ENCODE peak calls at places on chromosome 17, in nine cellular contexts. One of them, this sample, is unnamed.

GRCh38 chr17:77744268-77744988 is 214.1 kb upstream of the TNRC6C start:
- DNase-seq in SK-N-SH: no peak
- DNase-seq in HL-60: no peak
- DNase-seq in GM12878: no peak
- DNase-seq in Panc1: no peak
- DNase-seq in HCT116: no peak
- DNase-seq in GM23338: no peak
- DNase-seq in HepG2: no peak
- DNase-seq in K562: no peak
- DNase-seq in this sample: no peak

GRCh38 chr17:5715478-5715877 is 131.2 kb upstream of the NLRP1 start:
- DNase-seq in HL-60: peak
- DNase-seq in GM12878: no peak
- DNase-seq in GM23338: no peak
- DNase-seq in SK-N-SH: no peak
- DNase-seq in K562: no peak
- DNase-seq in Panc1: no peak
- DNase-seq in HepG2: no peak
- DNase-seq in HCT116: no peak
- DNase-seq in this sample: no peak

GRCh38 chr17:45578516-45579455 is 88.3 kb upstream of the PLEKHM1 start:
- DNase-seq in SK-N-SH: no peak
- DNase-seq in GM12878: no peak
- DNase-seq in HepG2: no peak
- DNase-seq in Panc1: no peak
- DNase-seq in K562: peak
- DNase-seq in HL-60: no peak
- DNase-seq in GM23338: peak
- DNase-seq in HCT116: no peak
- DNase-seq in this sample: peak

GRCh38 chr17:80426671-80427326 is 11.8 kb downstream of the ENDOV start:
- DNase-seq in HL-60: peak
- DNase-seq in GM23338: peak
- DNase-seq in GM12878: peak
- DNase-seq in HCT116: peak
- DNase-seq in HepG2: peak
- DNase-seq in SK-N-SH: peak
- DNase-seq in Panc1: peak
- DNase-seq in K562: peak
- DNase-seq in this sample: peak

GRCh38 chr17:61285483-61286320 is 113.9 kb upstream of the TBX2 start:
- DNase-seq in Panc1: no peak
- DNase-seq in HepG2: no peak
- DNase-seq in GM23338: peak
- DNase-seq in HCT116: no peak
- DNase-seq in HL-60: no peak
- DNase-seq in SK-N-SH: no peak
- DNase-seq in K562: no peak
- DNase-seq in GM12878: no peak
- DNase-seq in this sample: no peak

GRCh38 chr17:33038740-33039139 is 47.1 kb downstream of the SPACA3 start:
- DNase-seq in HCT116: peak
- DNase-seq in K562: peak
- DNase-seq in HepG2: no peak
- DNase-seq in GM12878: no peak
- DNase-seq in HL-60: no peak
- DNase-seq in GM23338: peak
- DNase-seq in SK-N-SH: peak
- DNase-seq in Panc1: no peak
- DNase-seq in this sample: peak

GRCh38 chr17:33403194-33403593 is 110.1 kb upstream of the ASIC2 start:
- DNase-seq in Panc1: no peak
- DNase-seq in GM23338: no peak
- DNase-seq in K562: no peak
- DNase-seq in HCT116: no peak
- DNase-seq in GM12878: no peak
- DNase-seq in SK-N-SH: peak
- DNase-seq in HL-60: no peak
- DNase-seq in HepG2: no peak
- DNase-seq in this sample: no peak

GRCh38 chr17:77501101-77501566 is 360.4 kb downstream of the SEC14L1 start:
- DNase-seq in GM23338: peak
- DNase-seq in SK-N-SH: peak
- DNase-seq in HCT116: no peak
- DNase-seq in HL-60: no peak
- DNase-seq in K562: peak
- DNase-seq in GM12878: no peak
- DNase-seq in HepG2: peak
- DNase-seq in Panc1: no peak
- DNase-seq in this sample: peak

GRCh38 chr17:77863814-77864161 is 94.7 kb upstream of the TNRC6C start:
- DNase-seq in SK-N-SH: peak
- DNase-seq in HepG2: peak
- DNase-seq in GM23338: no peak
- DNase-seq in K562: peak
- DNase-seq in HCT116: no peak
- DNase-seq in GM12878: no peak
- DNase-seq in HL-60: peak
- DNase-seq in Panc1: no peak
- DNase-seq in this sample: no peak

GRCh38 chr17:41650794-41651624 is 26.6 kb upstream of the KRT17 start:
- DNase-seq in HepG2: no peak
- DNase-seq in K562: no peak
- DNase-seq in GM12878: no peak
- DNase-seq in GM23338: no peak
- DNase-seq in HCT116: no peak
- DNase-seq in HL-60: no peak
- DNase-seq in SK-N-SH: no peak
- DNase-seq in Panc1: no peak
- DNase-seq in this sample: no peak

GRCh38 chr17:21252875-21253645 is at the start of gene NATD1:
- DNase-seq in GM23338: peak
- DNase-seq in HL-60: peak
- DNase-seq in GM12878: no peak
- DNase-seq in HCT116: peak
- DNase-seq in Panc1: no peak
- DNase-seq in SK-N-SH: peak
- DNase-seq in K562: peak
- DNase-seq in HepG2: peak
- DNase-seq in this sample: peak

GRCh38 chr17:13647551-13647950 is 45.8 kb upstream of the HS3ST3A1 start:
- DNase-seq in HepG2: no peak
- DNase-seq in GM12878: no peak
- DNase-seq in HL-60: no peak
- DNase-seq in Panc1: no peak
- DNase-seq in GM23338: no peak
- DNase-seq in K562: no peak
- DNase-seq in HCT116: no peak
- DNase-seq in SK-N-SH: no peak
- DNase-seq in this sample: no peak

GRCh38 chr17:14198013-14198412 is 38.6 kb downstream of the CDRT15 start:
- DNase-seq in Panc1: no peak
- DNase-seq in GM12878: no peak
- DNase-seq in GM23338: peak
- DNase-seq in K562: no peak
- DNase-seq in HepG2: no peak
- DNase-seq in HCT116: no peak
- DNase-seq in HL-60: no peak
- DNase-seq in SK-N-SH: peak
- DNase-seq in this sample: no peak

GRCh38 chr17:78946631-78947030 is 21.4 kb upstream of the TIMP2 start:
- DNase-seq in HL-60: peak
- DNase-seq in K562: no peak
- DNase-seq in SK-N-SH: no peak
- DNase-seq in Panc1: no peak
- DNase-seq in GM23338: no peak
- DNase-seq in HCT116: no peak
- DNase-seq in GM12878: no peak
- DNase-seq in HepG2: no peak
- DNase-seq in this sample: no peak

GRCh38 chr17:11996722-11997146 is 541 bp downstream of the ZNF18 start:
- DNase-seq in GM23338: peak
- DNase-seq in SK-N-SH: no peak
- DNase-seq in K562: peak
- DNase-seq in GM12878: peak
- DNase-seq in Panc1: no peak
- DNase-seq in HCT116: peak
- DNase-seq in HepG2: peak
- DNase-seq in HL-60: peak
- DNase-seq in this sample: peak
- TF ChIP-seq REST in GM23338: no peak
- TF ChIP-seq REST in SK-N-SH: no peak
- TF ChIP-seq REST in K562: no peak
- TF ChIP-seq REST in GM12878: no peak
- TF ChIP-seq REST in Panc1: no peak
- TF ChIP-seq REST in HCT116: no peak
- TF ChIP-seq REST in HepG2: no peak
- TF ChIP-seq REST in HL-60: no peak
- TF ChIP-seq REST in this sample: no peak

GRCh38 chr17:82105882-82106696 is 8.1 kb upstream of the FASN start:
- DNase-seq in GM23338: peak
- DNase-seq in HepG2: peak
- DNase-seq in Panc1: no peak
- DNase-seq in K562: peak
- DNase-seq in GM12878: peak
- DNase-seq in SK-N-SH: peak
- DNase-seq in HL-60: peak
- DNase-seq in HCT116: peak
- DNase-seq in this sample: peak

GRCh38 chr17:82101767-82102679 is 4.0 kb upstream of the FASN start:
- DNase-seq in GM23338: no peak
- DNase-seq in SK-N-SH: no peak
- DNase-seq in Panc1: no peak
- DNase-seq in HCT116: no peak
- DNase-seq in K562: no peak
- DNase-seq in HepG2: peak
- DNase-seq in HL-60: peak
- DNase-seq in GM12878: no peak
- DNase-seq in this sample: no peak

GRCh38 chr17:82104797-82105416 is 6.9 kb upstream of the FASN start:
- DNase-seq in GM23338: no peak
- DNase-seq in Panc1: no peak
- DNase-seq in SK-N-SH: no peak
- DNase-seq in K562: no peak
- DNase-seq in HepG2: no peak
- DNase-seq in GM12878: no peak
- DNase-seq in HCT116: no peak
- DNase-seq in HL-60: no peak
- DNase-seq in this sample: no peak

GRCh38 chr17:82105417-82105881 is 7.4 kb upstream of the FASN start:
- DNase-seq in SK-N-SH: no peak
- DNase-seq in GM12878: no peak
- DNase-seq in K562: no peak
- DNase-seq in HL-60: no peak
- DNase-seq in Panc1: no peak
- DNase-seq in HepG2: no peak
- DNase-seq in HCT116: no peak
- DNase-seq in GM23338: no peak
- DNase-seq in this sample: no peak

DNA sequence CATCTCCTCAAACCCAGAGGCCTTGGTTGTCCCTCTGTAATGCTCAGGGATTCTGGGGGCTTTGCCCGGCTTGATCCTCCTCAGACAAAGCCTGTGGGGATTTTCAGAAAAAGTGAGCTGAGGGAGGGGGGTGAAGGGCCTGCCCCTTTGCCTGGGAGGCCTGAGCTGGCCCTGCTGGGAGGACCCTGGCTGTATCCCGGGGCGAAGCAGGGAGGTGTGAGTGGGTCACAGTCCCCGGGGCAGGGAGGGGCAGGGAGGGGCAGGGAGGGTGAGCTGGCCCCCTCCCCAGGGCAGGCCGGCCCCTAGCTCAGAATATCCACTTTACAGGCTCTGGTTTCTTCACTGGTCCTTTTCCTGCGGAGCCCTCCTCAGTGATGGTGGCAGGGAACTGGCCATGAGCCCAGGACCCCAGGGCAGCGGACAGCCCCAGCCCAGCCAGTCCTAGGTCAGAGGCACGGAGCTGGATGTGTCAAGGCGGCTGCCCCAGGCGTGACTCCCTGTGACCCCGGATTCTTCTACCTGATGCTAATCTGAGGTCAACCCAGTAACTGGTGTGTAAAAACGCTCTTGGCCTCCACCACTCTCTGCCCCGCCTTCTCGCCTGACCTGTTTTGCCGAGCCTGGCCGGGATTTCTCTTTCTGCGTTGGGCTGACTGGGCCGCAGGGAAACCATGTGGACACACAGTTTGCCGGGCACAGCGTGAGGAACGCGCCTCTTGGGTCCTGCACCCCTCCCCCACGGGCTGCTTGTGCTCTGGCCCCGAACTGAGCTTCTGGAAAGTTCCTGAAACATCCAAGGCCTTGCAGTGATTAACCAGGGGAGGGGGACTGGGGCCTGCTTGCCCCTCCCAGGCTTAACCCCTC is 5.8 kb upstream of the FASN start:
- DNase-seq in GM23338: peak
- DNase-seq in K562: peak
- DNase-seq in SK-N-SH: no peak
- DNase-seq in HL-60: no peak
- DNase-seq in GM12878: no peak
- DNase-seq in HCT116: no peak
- DNase-seq in Panc1: no peak
- DNase-seq in HepG2: peak
- DNase-seq in this sample: no peak
- TF ChIP-seq REST in GM23338: no peak
- TF ChIP-seq REST in K562: no peak
- TF ChIP-seq REST in SK-N-SH: no peak
- TF ChIP-seq REST in HL-60: no peak
- TF ChIP-seq REST in GM12878: no peak
- TF ChIP-seq REST in HCT116: no peak
- TF ChIP-seq REST in Panc1: no peak
- TF ChIP-seq REST in HepG2: no peak
- TF ChIP-seq REST in this sample: no peak

GRCh38 chr17:39014044-39014794 is 47.0 kb upstream of the FBXO47 start:
- DNase-seq in HepG2: peak
- DNase-seq in HCT116: no peak
- DNase-seq in GM12878: no peak
- DNase-seq in K562: peak
- DNase-seq in HL-60: no peak
- DNase-seq in GM23338: no peak
- DNase-seq in Panc1: no peak
- DNase-seq in SK-N-SH: no peak
- DNase-seq in this sample: peak
- TF ChIP-seq REST in HepG2: no peak
- TF ChIP-seq REST in HCT116: no peak
- TF ChIP-seq REST in GM12878: no peak
- TF ChIP-seq REST in K562: peak
- TF ChIP-seq REST in HL-60: no peak
- TF ChIP-seq REST in GM23338: no peak
- TF ChIP-seq REST in Panc1: no peak
- TF ChIP-seq REST in SK-N-SH: no peak
- TF ChIP-seq REST in this sample: no peak

DNA sequence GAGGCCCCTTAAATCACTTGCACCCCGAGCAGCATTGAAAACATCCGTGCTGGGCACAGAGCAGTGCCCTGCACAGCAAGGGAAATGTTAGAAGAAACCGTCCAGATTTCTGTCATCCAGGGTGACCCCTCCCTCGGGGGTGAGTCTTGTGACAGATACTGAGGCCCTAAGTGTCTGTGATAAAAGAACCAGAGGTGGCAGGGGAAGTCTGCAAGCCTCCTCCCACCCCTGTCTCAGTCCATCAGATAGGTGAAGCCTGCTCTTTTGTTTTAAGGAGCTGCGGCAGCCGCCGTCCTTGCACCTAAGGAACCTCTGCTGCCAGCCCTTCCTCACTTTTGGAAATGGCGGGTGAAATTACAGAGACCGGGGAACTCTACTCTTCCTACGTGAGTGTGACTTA is 845 bp upstream of the NAT9 start:
- DNase-seq in HL-60: no peak
- DNase-seq in K562: no peak
- DNase-seq in SK-N-SH: no peak
- DNase-seq in HepG2: no peak
- DNase-seq in GM23338: no peak
- DNase-seq in Panc1: no peak
- DNase-seq in HCT116: no peak
- DNase-seq in GM12878: no peak
- DNase-seq in this sample: no peak
- TF ChIP-seq REST in HL-60: no peak
- TF ChIP-seq REST in K562: no peak
- TF ChIP-seq REST in SK-N-SH: no peak
- TF ChIP-seq REST in HepG2: no peak
- TF ChIP-seq REST in GM23338: no peak
- TF ChIP-seq REST in Panc1: no peak
- TF ChIP-seq REST in HCT116: no peak
- TF ChIP-seq REST in GM12878: no peak
- TF ChIP-seq REST in this sample: no peak

This sample was measured in A549.